ENCODE peak calls at places on chromosomes 4 and X, in four cellular contexts. P is H9, Z is mesendoderm, W is IMR-90. U is an unnamed sample.

GRCh38 chr4:1501754-1502500 is 95.7 kb upstream of the NKX1-1 start:
- DNase-seq in P (peak), Z (no peak), W (no peak), U (no peak)

GRCh38 chrX:10787264-10787663 is 166.9 kb upstream of the MID1 start:
- DNase-seq in P (no peak), Z (no peak), W (no peak), U (no peak)

GRCh38 chr4:173211838-173212237 is 43.2 kb downstream of the GALNT7 start:
- DNase-seq in P (no peak), Z (peak), W (peak), U (no peak)

GRCh38 chr4:16078195-16078756 is 5.5 kb downstream of the PROM1 start:
- DNase-seq in P (no peak), Z (no peak), W (no peak), U (no peak)

GRCh38 chr4:149914101-149914500 is 98.5 kb upstream of the IQCM start:
- DNase-seq in P (no peak), Z (no peak), W (no peak), U (no peak)

GRCh38 chrX:53713987-53714579 is 27.6 kb upstream of the HUWE1 start:
- DNase-seq in P (no peak), Z (no peak), W (peak), U (no peak)

GRCh38 chrX:101108293-101108692 is 10.3 kb downstream of the CENPI start:
- DNase-seq in P (no peak), Z (no peak), W (peak), U (no peak)

GRCh38 chr4:122378711-122379110 is at the start of gene ADAD1:
- DNase-seq in P (no peak), Z (no peak), W (no peak), U (no peak)

GRCh38 chr4:155684892-155685550 is 18.4 kb downstream of the GUCY1A1 start:
- DNase-seq in P (no peak), Z (no peak), W (no peak), U (no peak)

GRCh38 chr4:188031751-188032150 is 36.2 kb downstream of the ZFP42 start:
- DNase-seq in P (peak), Z (peak), W (no peak), U (no peak)

GRCh38 chr4:56460085-56460484 is 7.3 kb upstream of the SRP72 start:
- DNase-seq in P (no peak), Z (no peak), W (no peak), U (no peak)

GRCh38 chr4:384311-385010 is 46.8 kb downstream of the ZNF141 start:
- DNase-seq in P (no peak), Z (no peak), W (no peak), U (no peak)

GRCh38 chr4:185817403-185817818 is 5.4 kb upstream of the SORBS2 start:
- DNase-seq in P (no peak), Z (no peak), W (no peak), U (no peak)

GRCh38 chr4:37540486-37540885 is 145.7 kb downstream of the RELL1 start:
- DNase-seq in P (no peak), Z (peak), W (no peak), U (no peak)

GRCh38 chr4:113878718-113879117 is 100.7 kb downstream of the ARSJ start:
- DNase-seq in P (peak), Z (peak), W (peak), U (peak)

GRCh38 chrX:68710870-68711576 is 63.6 kb downstream of the STARD8 start:
- DNase-seq in P (peak), Z (peak), W (peak), U (peak)

GRCh38 chr4:114251020-114251419 is 271.6 kb upstream of the ARSJ start:
- DNase-seq in P (no peak), Z (no peak), W (no peak), U (no peak)

GRCh38 chr4:153265311-153266047 is 61.2 kb downstream of the TRIM2 start:
- DNase-seq in P (no peak), Z (no peak), W (no peak), U (no peak)

GRCh38 chr4:123350191-123350544 is 46.4 kb upstream of the SPRY1 start:
- DNase-seq in P (peak), Z (peak), W (no peak), U (no peak)

GRCh38 chr4:2977116-2978097 is 14.0 kb downstream of the GRK4 start:
- DNase-seq in P (no peak), Z (peak), W (peak), U (no peak)
- H4K5ac ChIP-seq in P (no peak), Z (no peak), W (no peak), U (no peak)

GRCh38 chr4:22842360-22842759 is 149.6 kb downstream of the GBA3 start:
- DNase-seq in P (no peak), Z (peak), W (no peak), U (no peak)

GRCh38 chr4:22850055-22850454 is 157.3 kb downstream of the GBA3 start:
- DNase-seq in P (no peak), Z (no peak), W (no peak), U (no peak)

GRCh38 chr4:22850630-22851029 is 157.9 kb downstream of the GBA3 start:
- DNase-seq in P (no peak), Z (no peak), W (no peak), U (no peak)

GRCh38 chr4:22848332-22848731 is 155.6 kb downstream of the GBA3 start:
- DNase-seq in P (no peak), Z (no peak), W (no peak), U (no peak)
- H4K5ac ChIP-seq in P (no peak), Z (no peak), W (no peak), U (no peak)

GRCh38 chr4:7557447-7557846 is 122.7 kb upstream of the PSAPL1 start:
- DNase-seq in P (no peak), Z (no peak), W (peak), U (no peak)

GRCh38 chr4:7559316-7559715 is 124.6 kb upstream of the PSAPL1 start:
- DNase-seq in P (no peak), Z (no peak), W (no peak), U (no peak)

GRCh38 chr4:7558436-7558835 is 123.7 kb upstream of the PSAPL1 start:
- DNase-seq in P (no peak), Z (no peak), W (no peak), U (no peak)

GRCh38 chr4:7561557-7561956 is 126.8 kb upstream of the PSAPL1 start:
- DNase-seq in P (no peak), Z (no peak), W (no peak), U (no peak)

GRCh38 chr4:7559741-7560376 is 125.1 kb upstream of the PSAPL1 start:
- DNase-seq in P (no peak), Z (no peak), W (no peak), U (no peak)
- H4K5ac ChIP-seq in P (no peak), Z (no peak), W (no peak), U (no peak)

GRCh38 chr4:75869100-75869499 is 33.2 kb downstream of the PPEF2 start:
- DNase-seq in P (no peak), Z (no peak), W (no peak), U (no peak)

GRCh38 chr4:75867135-75867534 is 35.1 kb downstream of the PPEF2 start:
- DNase-seq in P (no peak), Z (no peak), W (no peak), U (no peak)
- H4K5ac ChIP-seq in P (no peak), Z (no peak), W (no peak), U (no peak)

DNA sequence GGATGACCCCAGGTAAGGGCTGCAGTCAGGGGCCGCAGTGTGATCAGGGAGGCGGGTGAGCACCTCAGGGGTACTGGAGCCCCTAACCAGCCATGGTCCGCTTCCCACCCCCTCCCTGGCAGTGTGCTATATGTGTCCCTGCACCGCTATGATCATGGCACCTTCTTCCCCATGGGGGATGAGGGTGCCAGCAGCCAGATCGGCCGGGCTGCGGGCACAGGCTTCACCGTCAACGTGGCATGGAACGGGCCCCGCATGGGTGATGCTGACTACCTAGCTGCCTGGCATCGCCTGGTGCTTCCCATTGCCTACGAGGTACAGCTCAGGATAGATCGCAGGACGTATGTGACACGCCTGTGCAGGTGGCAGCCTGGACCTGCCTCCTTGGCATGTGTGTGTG is 8.2 kb upstream of the ERAS start:
- DNase-seq in P (no peak), Z (no peak), W (no peak), U (no peak)
- H4K5ac ChIP-seq in P (no peak), Z (no peak), W (no peak), U (no peak)

DNA sequence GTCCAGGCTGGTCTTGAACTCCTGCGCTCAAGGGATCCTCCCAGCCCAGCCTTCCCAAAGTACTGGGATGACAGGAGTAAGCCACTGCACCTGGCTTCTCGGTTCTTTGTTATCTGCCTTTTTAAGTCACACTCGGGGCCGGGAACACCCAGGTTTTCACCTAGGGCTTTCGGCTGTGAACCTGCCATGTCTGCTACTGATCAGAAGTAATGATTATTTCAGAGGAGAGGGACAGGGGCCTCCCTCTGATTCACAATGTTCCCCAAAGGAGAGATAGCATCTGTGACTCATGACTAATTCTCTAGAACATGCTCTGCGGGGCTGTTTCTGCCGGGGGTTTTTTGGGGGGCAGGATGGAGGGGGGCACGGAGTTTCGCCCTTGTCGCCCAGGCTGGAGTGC is 26.9 kb downstream of the CRLF2 start:
- DNase-seq in P (peak), Z (no peak), W (no peak), U (peak)
- H4K5ac ChIP-seq in P (no peak), Z (no peak), W (no peak), U (no peak)

GRCh38 chr4:138405934-138406567 is 163.9 kb upstream of the SLC7A11 start:
- DNase-seq in P (no peak), Z (no peak), W (peak), U (no peak)

GRCh38 chr4:138407329-138407728 is 165.2 kb upstream of the SLC7A11 start:
- DNase-seq in P (no peak), Z (no peak), W (no peak), U (no peak)

GRCh38 chr4:138405439-138405838 is 163.3 kb upstream of the SLC7A11 start:
- DNase-seq in P (no peak), Z (no peak), W (peak), U (no peak)

GRCh38 chr4:138406881-138407280 is 164.7 kb upstream of the SLC7A11 start:
- DNase-seq in P (no peak), Z (no peak), W (peak), U (no peak)

GRCh38 chr4:138404801-138405200 is 162.7 kb upstream of the SLC7A11 start:
- DNase-seq in P (no peak), Z (no peak), W (no peak), U (no peak)
- H4K5ac ChIP-seq in P (no peak), Z (no peak), W (no peak), U (no peak)

GRCh38 chrX:72243472-72243871 is 4.6 kb upstream of the ERCC6L start:
- DNase-seq in P (no peak), Z (no peak), W (peak), U (no peak)

GRCh38 chrX:72247206-72247944 is 8.5 kb upstream of the ERCC6L start:
- DNase-seq in P (no peak), Z (no peak), W (peak), U (no peak)

GRCh38 chrX:72240976-72241375 is 2.1 kb upstream of the ERCC6L start:
- DNase-seq in P (no peak), Z (no peak), W (no peak), U (no peak)

GRCh38 chrX:72245461-72246089 is 6.7 kb upstream of the ERCC6L start:
- DNase-seq in P (peak), Z (peak), W (peak), U (no peak)
- H4K5ac ChIP-seq in P (no peak), Z (no peak), W (no peak), U (no peak)